ENCODE peak calls at places on chromosomes 16 and 17, in ten cellular contexts. F is CD8-positive, alpha-beta T cell; Z is PC-9; U is cardiac fibroblast; C is fibroblast of mammary gland; L is ascending aorta; Q is fibroblast of villous mesenchyme; M is upper lobe of right lung; T is HFF-Myc; A is IMR-90. R is an unnamed sample.
A peak's percentile ranks its signal among the peaks of the same experiment; 100 is the strongest.

GRCh38 chr17:74605361-74605760 is 13.3 kb upstream of the CD300LD start:
- DNase-seq in F (no peak), Z (peak; percentile 17), U (peak; percentile 85), C (peak; percentile 77), L (no peak), Q (peak; percentile 58), M (no peak), T (no peak), A (peak; percentile 41), R (no peak)

GRCh38 chr17:4719684-4720221 is 9.3 kb downstream of the ARRB2 start:
- DNase-seq in F (no peak), Z (peak; percentile 93), U (peak; percentile 12), C (no peak), L (no peak), Q (no peak), M (no peak), T (no peak), A (no peak), R (no peak)

GRCh38 chr16:56424791-56425438 is 430 bp downstream of the AMFR start:
- DNase-seq in F (peak; percentile 34), Z (no peak), U (peak; percentile 15), C (peak; percentile 14), L (no peak), Q (peak; percentile 12), M (peak; percentile 74), T (no peak), A (no peak), R (no peak)

GRCh38 chr16:62711797-62712196 is 675.6 kb upstream of the CDH8 start:
- DNase-seq in F (no peak), Z (no peak), U (no peak), C (no peak), L (no peak), Q (no peak), M (no peak), T (no peak), A (no peak), R (no peak)

GRCh38 chr16:46996952-46997458 is 23.5 kb upstream of the DNAJA2 start:
- DNase-seq in F (no peak), Z (no peak), U (no peak), C (no peak), L (no peak), Q (no peak), M (no peak), T (no peak), A (no peak), R (no peak)

GRCh38 chr17:63423251-63423950 is 22.7 kb downstream of the CYB561 start:
- DNase-seq in F (no peak), Z (no peak), U (no peak), C (no peak), L (no peak), Q (no peak), M (no peak), T (no peak), A (no peak), R (no peak)

GRCh38 chr17:13346996-13347762 is 254.6 kb downstream of the HS3ST3A1 start:
- DNase-seq in F (no peak), Z (no peak), U (peak; percentile 81), C (peak; percentile 99), L (no peak), Q (peak; percentile 83), M (no peak), T (peak; percentile 93), A (peak; percentile 98), R (no peak)

GRCh38 chr17:77316191-77316641 is 175.4 kb downstream of the SEC14L1 start:
- DNase-seq in F (no peak), Z (no peak), U (peak; percentile 76), C (peak; percentile 77), L (no peak), Q (peak; percentile 63), M (peak; percentile 74), T (no peak), A (peak; percentile 77), R (no peak)

GRCh38 chr17:73628642-73629552 is 15.3 kb downstream of the SDK2 start:
- DNase-seq in F (no peak), Z (no peak), U (no peak), C (peak; percentile 67), L (no peak), Q (no peak), M (peak; percentile 47), T (no peak), A (no peak), R (no peak)

GRCh38 chr16:3007957-3008748 is 4.6 kb upstream of the CLDN9 start:
- DNase-seq in F (peak; percentile 19), Z (no peak), U (no peak), C (no peak), L (no peak), Q (no peak), M (peak; percentile 84), T (no peak), A (no peak), R (no peak)

GRCh38 chr16:86093801-86094750 is 195.1 kb downstream of the IRF8 start:
- DNase-seq in F (no peak), Z (no peak), U (no peak), C (no peak), L (no peak), Q (no peak), M (peak; percentile 55), T (no peak), A (no peak), R (no peak)

DNA sequence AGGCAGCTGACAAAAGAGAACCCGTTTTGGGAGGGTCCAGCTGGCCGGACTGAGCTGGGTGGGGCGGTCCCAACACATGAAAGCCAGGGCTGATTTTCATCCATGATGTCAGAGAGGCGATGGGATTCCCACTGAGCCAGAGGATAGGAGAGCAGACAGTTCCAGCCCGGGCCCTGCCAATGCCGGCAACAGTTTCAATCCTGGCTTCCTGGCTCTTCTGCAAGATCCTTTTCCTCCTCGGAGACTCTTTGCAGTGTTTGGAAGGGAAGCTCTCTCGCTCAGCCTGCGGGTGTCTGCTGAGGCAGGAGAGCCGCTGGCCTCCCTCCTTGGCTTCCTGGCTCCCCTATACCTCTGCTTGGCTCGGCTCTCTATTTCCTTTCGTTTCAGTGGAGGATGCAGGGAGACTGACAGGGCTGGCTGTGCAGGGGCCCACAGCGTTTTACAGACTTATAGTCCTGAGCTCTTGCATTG is 145.5 kb upstream of the SOX9 start:
- DNase-seq in F (no peak), Z (peak; percentile 30), U (peak; percentile 68), C (peak; percentile 46), L (no peak), Q (peak; percentile 16), M (no peak), T (no peak), A (peak; percentile 42), R (no peak)
- H3K4me3 ChIP-seq in F (no peak overlapping the region), Z (peak overlapping the region; percentile 41), U (peak overlapping the region; percentile 31), C (peak overlapping the region; percentile 21), L (peak overlapping the region; percentile 35), Q (peak overlapping the region; percentile 32), M (peak overlapping the region; percentile 26), T (peak overlapping the region; percentile 28), A (peak overlapping the region; percentile 15), R (no peak overlapping the region)

GRCh38 chr17:37135581-37135980 is 186.8 kb downstream of the AATF start:
- DNase-seq in F (no peak), Z (no peak), U (no peak), C (no peak), L (no peak), Q (no peak), M (no peak), T (no peak), A (no peak), R (no peak)

GRCh38 chr17:37137906-37138413 is 189.2 kb downstream of the AATF start:
- DNase-seq in F (no peak), Z (no peak), U (no peak), C (no peak), L (no peak), Q (no peak), M (no peak), T (no peak), A (no peak), R (no peak)

GRCh38 chr17:37138726-37139125 is 190.0 kb downstream of the AATF start:
- DNase-seq in F (no peak), Z (no peak), U (no peak), C (no peak), L (no peak), Q (no peak), M (no peak), T (no peak), A (peak; percentile 36), R (no peak)

GRCh38 chr17:37134050-37134449 is 185.3 kb downstream of the AATF start:
- DNase-seq in F (no peak), Z (no peak), U (peak; percentile 5), C (no peak), L (no peak), Q (peak; percentile 87), M (no peak), T (no peak), A (peak; percentile 10), R (no peak)

DNA sequence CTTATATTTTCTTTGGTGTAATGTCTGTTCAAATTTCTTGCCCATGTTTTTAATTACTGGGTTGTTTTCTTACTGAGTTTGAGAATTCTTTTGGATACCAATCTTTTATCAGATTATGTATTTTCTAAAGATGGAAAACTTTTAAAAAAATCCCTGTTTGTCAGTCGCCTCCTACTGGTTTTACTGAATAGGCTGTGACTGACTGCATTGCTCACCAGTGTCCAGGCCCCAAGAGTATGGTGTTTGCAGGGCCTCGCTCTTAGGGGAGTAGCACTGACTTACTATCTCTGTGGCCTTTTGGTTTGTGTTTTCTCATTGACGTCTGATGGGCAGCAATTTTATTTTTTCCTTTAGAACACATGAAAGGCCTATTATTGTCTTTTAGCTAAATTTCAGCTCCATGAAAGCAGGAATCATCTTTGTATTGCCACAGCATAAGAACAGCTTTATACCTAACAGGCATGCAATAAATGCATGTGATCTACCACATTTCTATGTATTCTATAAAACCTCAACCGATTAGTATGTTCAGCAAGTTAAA is 188.4 kb downstream of the AATF start:
- DNase-seq in F (no peak), Z (no peak), U (no peak), C (no peak), L (no peak), Q (no peak), M (no peak), T (no peak), A (no peak), R (no peak)
- TF ChIP-seq CTCF in F (no peak), Z (no peak), U (no peak), C (no peak), L (no peak), Q (peak; percentile 13), M (no peak), T (no peak), A (no peak), R (no peak)

DNA sequence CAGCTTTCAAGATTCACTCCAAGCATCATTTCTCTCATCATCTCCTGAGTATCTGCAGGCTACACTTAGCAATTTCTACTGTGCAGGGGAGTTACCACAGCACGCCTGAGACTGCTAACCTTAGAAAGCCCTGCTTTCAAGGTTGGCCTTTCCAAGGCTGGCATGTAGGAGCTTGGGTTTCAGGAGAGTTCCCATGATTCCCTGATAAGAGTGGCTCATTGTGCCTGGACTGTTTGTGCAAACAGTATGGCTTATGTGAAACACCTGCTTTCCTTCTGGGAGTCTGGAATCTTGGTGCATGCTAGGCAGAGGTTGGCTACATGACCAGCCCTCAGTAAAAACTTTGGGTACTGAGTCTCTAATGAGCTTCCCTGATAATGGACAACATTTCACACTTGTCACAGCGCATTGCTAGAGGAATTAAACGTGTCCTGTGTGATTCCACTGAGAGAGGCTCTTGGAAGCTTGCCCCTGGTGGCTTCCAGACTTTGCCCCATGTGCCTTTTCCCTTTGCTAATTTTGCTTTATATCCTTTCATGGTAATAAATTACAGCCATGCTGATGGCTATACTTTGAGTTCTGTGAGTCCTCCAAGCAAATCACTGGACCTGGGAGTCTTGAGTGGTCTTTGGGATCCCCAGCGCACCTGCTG is 19.7 kb upstream of the RGS9 start:
- DNase-seq in F (no peak), Z (no peak), U (no peak), C (no peak), L (no peak), Q (no peak), M (no peak), T (no peak), A (no peak), R (no peak)
- H3K4me3 ChIP-seq in F (no peak overlapping the region), Z (no peak overlapping the region), U (no peak overlapping the region), C (no peak overlapping the region), L (no peak overlapping the region), Q (no peak overlapping the region), M (no peak overlapping the region), T (no peak overlapping the region), A (no peak overlapping the region), R (no peak overlapping the region)

GRCh38 chr17:71338396-71338795 is 782.4 kb upstream of the SOX9 start:
- DNase-seq in F (no peak), Z (no peak), U (peak; percentile 42), C (peak; percentile 29), L (no peak), Q (peak; percentile 74), M (no peak), T (peak; percentile 45), A (peak; percentile 43), R (no peak)
- TF ChIP-seq CTCF in F (no peak), Z (no peak), U (no peak), C (no peak), L (no peak), Q (no peak), M (no peak), T (no peak), A (no peak), R (no peak)